ENCODE peak calls at places on chromosome 3, in five cellular contexts. One of them, this sample, is unnamed.
A peak's percentile ranks its signal among the peaks of the same experiment; 100 is the strongest.

GRCh38 chr3:59994720-59995304 is 945.0 kb upstream of the CFAP20DC start:
- DNase-seq in suprapubic skin: no peak
- DNase-seq in fibroblast of lung: no peak
- DNase-seq in HepG2: no peak
- DNase-seq in right lobe of liver: no peak
- DNase-seq in this sample: no peak

GRCh38 chr3:150082898-150083652 is 112.4 kb upstream of the PFN2 start:
- DNase-seq in HepG2: no peak
- DNase-seq in fibroblast of lung: no peak
- DNase-seq in suprapubic skin: no peak
- DNase-seq in right lobe of liver: no peak
- DNase-seq in this sample: no peak

GRCh38 chr3:149638401-149639092 is 19.3 kb downstream of the WWTR1 start:
- DNase-seq in HepG2: no peak
- DNase-seq in right lobe of liver: no peak
- DNase-seq in fibroblast of lung: peak; percentile 60
- DNase-seq in suprapubic skin: no peak
- DNase-seq in this sample: no peak

GRCh38 chr3:119794971-119795612 is 13.2 kb downstream of the NR1I2 start:
- DNase-seq in right lobe of liver: peak; percentile 80
- DNase-seq in suprapubic skin: peak; percentile 37
- DNase-seq in fibroblast of lung: peak; percentile 21
- DNase-seq in HepG2: peak; percentile 98
- DNase-seq in this sample: no peak

GRCh38 chr3:24579008-24579407 is 84.4 kb upstream of the THRB start:
- DNase-seq in right lobe of liver: no peak
- DNase-seq in fibroblast of lung: no peak
- DNase-seq in HepG2: no peak
- DNase-seq in suprapubic skin: no peak
- DNase-seq in this sample: no peak

GRCh38 chr3:189903562-189904250 is 217.0 kb downstream of the P3H2 start:
- DNase-seq in fibroblast of lung: no peak
- DNase-seq in HepG2: no peak
- DNase-seq in right lobe of liver: no peak
- DNase-seq in suprapubic skin: no peak
- DNase-seq in this sample: no peak

GRCh38 chr3:58177747-58178527 is 32.8 kb downstream of the DNASE1L3 start:
- DNase-seq in fibroblast of lung: peak; percentile 77
- DNase-seq in suprapubic skin: peak; percentile 94
- DNase-seq in right lobe of liver: peak; percentile 93
- DNase-seq in HepG2: peak; percentile 67
- DNase-seq in this sample: peak; percentile 83

GRCh38 chr3:188170461-188171459 is 16.8 kb downstream of the LPP start:
- DNase-seq in right lobe of liver: no peak
- DNase-seq in HepG2: peak; percentile 98
- DNase-seq in fibroblast of lung: no peak
- DNase-seq in suprapubic skin: no peak
- DNase-seq in this sample: no peak

GRCh38 chr3:185732782-185733181 is 92.1 kb downstream of the IGF2BP2 start:
- DNase-seq in HepG2: peak; percentile 76
- DNase-seq in right lobe of liver: no peak
- DNase-seq in suprapubic skin: no peak
- DNase-seq in fibroblast of lung: no peak
- DNase-seq in this sample: peak; percentile 83

GRCh38 chr3:19107719-19108118 is 40.6 kb upstream of the KCNH8 start:
- DNase-seq in fibroblast of lung: no peak
- DNase-seq in suprapubic skin: no peak
- DNase-seq in right lobe of liver: no peak
- DNase-seq in HepG2: no peak
- DNase-seq in this sample: no peak

GRCh38 chr3:31532587-31533168 is at the start of gene STT3B:
- DNase-seq in right lobe of liver: peak; percentile 88
- DNase-seq in fibroblast of lung: peak; percentile 80
- DNase-seq in suprapubic skin: peak; percentile 90
- DNase-seq in HepG2: peak; percentile 62
- DNase-seq in this sample: peak; percentile 80

GRCh38 chr3:44476181-44476599 is 1.3 kb downstream of the ZNF445 start:
- DNase-seq in suprapubic skin: no peak
- DNase-seq in right lobe of liver: no peak
- DNase-seq in HepG2: no peak
- DNase-seq in fibroblast of lung: peak; percentile 37
- DNase-seq in this sample: no peak

GRCh38 chr3:195908439-195909293 is at the start of gene TNK2:
- DNase-seq in suprapubic skin: no peak
- DNase-seq in HepG2: no peak
- DNase-seq in fibroblast of lung: no peak
- DNase-seq in right lobe of liver: peak; percentile 58
- DNase-seq in this sample: no peak

GRCh38 chr3:186514296-186515002 is 29.7 kb downstream of the CRYGS start:
- DNase-seq in suprapubic skin: no peak
- DNase-seq in fibroblast of lung: no peak
- DNase-seq in HepG2: no peak
- DNase-seq in right lobe of liver: no peak
- DNase-seq in this sample: no peak

GRCh38 chr3:136142592-136142991 is 53.5 kb downstream of the MSL2 start:
- DNase-seq in suprapubic skin: no peak
- DNase-seq in HepG2: peak; percentile 43
- DNase-seq in right lobe of liver: no peak
- DNase-seq in fibroblast of lung: peak; percentile 71
- DNase-seq in this sample: no peak

GRCh38 chr3:185825639-185826481 is 1.0 kb upstream of the IGF2BP2 start:
- DNase-seq in HepG2: no peak
- DNase-seq in fibroblast of lung: peak; percentile 51
- DNase-seq in right lobe of liver: peak; percentile 49
- DNase-seq in suprapubic skin: peak; percentile 84
- DNase-seq in this sample: peak; percentile 81

GRCh38 chr3:140423146-140423545 is 254.7 kb upstream of the TRIM42 start:
- DNase-seq in suprapubic skin: no peak
- DNase-seq in right lobe of liver: no peak
- DNase-seq in HepG2: no peak
- DNase-seq in fibroblast of lung: no peak
- DNase-seq in this sample: no peak

GRCh38 chr3:58175429-58176184 is 35.2 kb downstream of the DNASE1L3 start:
- DNase-seq in suprapubic skin: no peak
- DNase-seq in HepG2: peak; percentile 95
- DNase-seq in right lobe of liver: peak; percentile 62
- DNase-seq in fibroblast of lung: no peak
- DNase-seq in this sample: no peak

GRCh38 chr3:164608554-164609276 is 469.6 kb downstream of the SI start:
- DNase-seq in suprapubic skin: no peak
- DNase-seq in right lobe of liver: no peak
- DNase-seq in fibroblast of lung: no peak
- DNase-seq in HepG2: no peak
- DNase-seq in this sample: no peak

GRCh38 chr3:55157736-55158135 is 229.9 kb upstream of the LRTM1 start:
- DNase-seq in fibroblast of lung: no peak
- DNase-seq in right lobe of liver: no peak
- DNase-seq in HepG2: no peak
- DNase-seq in suprapubic skin: no peak
- DNase-seq in this sample: no peak

GRCh38 chr3:32820971-32821685 is 3.3 kb downstream of the TRIM71 start:
- DNase-seq in suprapubic skin: no peak
- DNase-seq in HepG2: no peak
- DNase-seq in right lobe of liver: no peak
- DNase-seq in fibroblast of lung: no peak
- DNase-seq in this sample: no peak

GRCh38 chr3:32686713-32687112 is 1.7 kb downstream of the CNOT10 start:
- DNase-seq in right lobe of liver: no peak
- DNase-seq in HepG2: no peak
- DNase-seq in suprapubic skin: no peak
- DNase-seq in fibroblast of lung: no peak
- DNase-seq in this sample: no peak

GRCh38 chr3:95154775-95155174 is 1091.9 kb downstream of the NSUN3 start:
- DNase-seq in HepG2: no peak
- DNase-seq in right lobe of liver: no peak
- DNase-seq in fibroblast of lung: peak; percentile 21
- DNase-seq in suprapubic skin: no peak
- DNase-seq in this sample: no peak

GRCh38 chr3:129316121-129317013 is 37.7 kb downstream of the HMCES start:
- DNase-seq in HepG2: peak; percentile 68
- DNase-seq in suprapubic skin: peak; percentile 94
- DNase-seq in fibroblast of lung: peak; percentile 86
- DNase-seq in right lobe of liver: peak; percentile 83
- DNase-seq in this sample: no peak

GRCh38 chr3:129315386-129315991 is 36.8 kb downstream of the HMCES start:
- DNase-seq in right lobe of liver: peak; percentile 56
- DNase-seq in fibroblast of lung: peak; percentile 23
- DNase-seq in HepG2: no peak
- DNase-seq in suprapubic skin: no peak
- DNase-seq in this sample: no peak

GRCh38 chr3:129313983-129314756 is 35.5 kb downstream of the HMCES start:
- DNase-seq in HepG2: peak; percentile 85
- DNase-seq in suprapubic skin: no peak
- DNase-seq in fibroblast of lung: peak; percentile 47
- DNase-seq in right lobe of liver: no peak
- DNase-seq in this sample: no peak

GRCh38 chr3:129313415-129313982 is 34.8 kb downstream of the HMCES start:
- DNase-seq in suprapubic skin: no peak
- DNase-seq in right lobe of liver: no peak
- DNase-seq in HepG2: no peak
- DNase-seq in fibroblast of lung: peak; percentile 21
- DNase-seq in this sample: no peak

DNA sequence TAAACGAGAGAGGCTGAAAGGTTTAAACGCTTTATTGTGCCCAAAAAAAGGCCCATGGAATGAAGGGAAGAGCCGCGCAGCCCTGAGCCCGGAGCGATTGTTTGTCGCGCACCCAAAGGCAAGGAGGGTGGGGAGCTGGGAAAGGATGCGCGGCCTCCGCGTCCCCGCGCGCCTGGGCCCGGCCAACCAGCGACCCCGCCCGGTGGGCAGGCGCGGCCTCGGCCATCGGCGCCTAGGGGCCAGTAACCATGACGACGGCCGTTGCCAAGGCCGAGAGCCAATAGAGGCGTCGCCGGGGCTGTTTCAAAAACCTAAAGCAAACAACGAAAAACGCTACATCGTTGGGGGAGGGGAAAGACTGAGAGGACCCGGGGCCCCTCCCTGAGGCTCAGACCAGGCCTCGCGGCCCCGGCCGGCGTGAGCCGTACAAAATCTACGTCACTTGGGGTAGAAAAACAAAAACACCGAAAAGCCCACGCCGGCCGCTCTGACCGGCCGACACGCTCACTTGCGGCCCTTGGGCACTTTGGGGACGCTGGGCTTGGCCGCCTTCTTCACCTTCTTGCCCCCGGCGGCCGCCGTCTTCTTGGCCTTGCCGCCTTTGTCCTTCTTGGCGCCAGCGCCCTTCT is 36.2 kb downstream of the HMCES start:
- DNase-seq in suprapubic skin: peak; percentile 92
- DNase-seq in HepG2: peak; percentile 92
- DNase-seq in fibroblast of lung: peak; percentile 94
- DNase-seq in right lobe of liver: peak; percentile 88
- DNase-seq in this sample: no peak
- TF ChIP-seq CTCF in suprapubic skin: no peak
- TF ChIP-seq CTCF in HepG2: peak; percentile 61
- TF ChIP-seq CTCF in fibroblast of lung: no peak
- TF ChIP-seq CTCF in right lobe of liver: peak; percentile 27
- TF ChIP-seq CTCF in this sample: peak; percentile 52

GRCh38 chr3:52232279-52233107 is 6.5 kb downstream of the TWF2 start:
- DNase-seq in fibroblast of lung: no peak
- DNase-seq in right lobe of liver: no peak
- DNase-seq in suprapubic skin: no peak
- DNase-seq in HepG2: no peak
- DNase-seq in this sample: peak; percentile 58
- H3K4me3 ChIP-seq in fibroblast of lung: no peak overlapping the region
- H3K4me3 ChIP-seq in right lobe of liver: no peak overlapping the region
- H3K4me3 ChIP-seq in suprapubic skin: no peak overlapping the region
- H3K4me3 ChIP-seq in HepG2: no peak overlapping the region
- H3K4me3 ChIP-seq in this sample: no peak overlapping the region

GRCh38 chr3:134299185-134299887 is 48.7 kb upstream of the RYK start:
- DNase-seq in HepG2: no peak
- DNase-seq in suprapubic skin: no peak
- DNase-seq in right lobe of liver: no peak
- DNase-seq in fibroblast of lung: peak; percentile 65
- DNase-seq in this sample: no peak

GRCh38 chr3:134300520-134300919 is 49.9 kb upstream of the RYK start:
- DNase-seq in right lobe of liver: no peak
- DNase-seq in fibroblast of lung: no peak
- DNase-seq in HepG2: no peak
- DNase-seq in suprapubic skin: no peak
- DNase-seq in this sample: no peak

GRCh38 chr3:134302674-134303073 is 52.0 kb upstream of the RYK start:
- DNase-seq in fibroblast of lung: no peak
- DNase-seq in suprapubic skin: no peak
- DNase-seq in HepG2: no peak
- DNase-seq in right lobe of liver: peak; percentile 38
- DNase-seq in this sample: no peak

GRCh38 chr3:134298281-134298680 is 47.6 kb upstream of the RYK start:
- DNase-seq in suprapubic skin: no peak
- DNase-seq in fibroblast of lung: no peak
- DNase-seq in HepG2: no peak
- DNase-seq in right lobe of liver: no peak
- DNase-seq in this sample: no peak

GRCh38 chr3:134299888-134300206 is 49.2 kb upstream of the RYK start:
- DNase-seq in right lobe of liver: no peak
- DNase-seq in suprapubic skin: no peak
- DNase-seq in fibroblast of lung: no peak
- DNase-seq in HepG2: no peak
- DNase-seq in this sample: no peak
- TF ChIP-seq CTCF in right lobe of liver: no peak
- TF ChIP-seq CTCF in suprapubic skin: no peak
- TF ChIP-seq CTCF in fibroblast of lung: no peak
- TF ChIP-seq CTCF in HepG2: no peak
- TF ChIP-seq CTCF in this sample: peak; percentile 24

GRCh38 chr3:151768393-151768930 is 34.7 kb downstream of the AADACL2 start:
- DNase-seq in right lobe of liver: no peak
- DNase-seq in fibroblast of lung: no peak
- DNase-seq in HepG2: no peak
- DNase-seq in suprapubic skin: no peak
- DNase-seq in this sample: no peak

GRCh38 chr3:151769175-151769574 is 35.4 kb downstream of the AADACL2 start:
- DNase-seq in suprapubic skin: no peak
- DNase-seq in HepG2: no peak
- DNase-seq in right lobe of liver: no peak
- DNase-seq in fibroblast of lung: no peak
- DNase-seq in this sample: no peak

GRCh38 chr3:151772825-151773480 is 39.2 kb downstream of the AADACL2 start:
- DNase-seq in fibroblast of lung: no peak
- DNase-seq in suprapubic skin: no peak
- DNase-seq in HepG2: no peak
- DNase-seq in right lobe of liver: no peak
- DNase-seq in this sample: no peak

GRCh38 chr3:151774235-151774634 is 39.7 kb upstream of the AADAC start:
- DNase-seq in HepG2: no peak
- DNase-seq in right lobe of liver: no peak
- DNase-seq in fibroblast of lung: no peak
- DNase-seq in suprapubic skin: no peak
- DNase-seq in this sample: no peak

DNA sequence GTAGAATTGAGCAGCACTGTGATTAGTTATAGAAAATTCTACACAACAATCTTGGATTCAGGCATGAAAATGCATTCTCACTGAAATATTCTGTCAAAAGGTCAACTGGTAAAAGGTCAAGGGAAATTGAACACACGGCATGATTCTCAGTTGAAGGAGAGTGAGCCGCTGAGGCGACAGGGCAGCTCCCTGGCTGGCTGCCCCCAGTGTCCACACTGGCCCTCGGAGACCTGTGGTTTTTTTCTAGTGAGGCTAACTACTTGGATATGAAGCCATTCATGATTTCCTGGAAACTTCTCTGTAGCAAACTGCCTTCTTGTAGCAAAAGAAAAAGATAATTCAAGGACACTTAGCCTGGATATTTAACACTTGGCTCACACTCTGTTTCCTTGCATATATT is 37.2 kb downstream of the AADACL2 start:
- DNase-seq in HepG2: peak; percentile 88
- DNase-seq in fibroblast of lung: peak; percentile 37
- DNase-seq in right lobe of liver: peak; percentile 71
- DNase-seq in suprapubic skin: no peak
- DNase-seq in this sample: no peak
- H3K4me3 ChIP-seq in HepG2: peak overlapping the region; percentile 45
- H3K4me3 ChIP-seq in fibroblast of lung: no peak overlapping the region
- H3K4me3 ChIP-seq in right lobe of liver: peak overlapping the region; percentile 11
- H3K4me3 ChIP-seq in suprapubic skin: no peak overlapping the region
- H3K4me3 ChIP-seq in this sample: no peak overlapping the region

This sample was measured in RWPE2.